ENCODE peak calls at places on chromosomes 2 and 18, in five cellular contexts. W, S, V, K and R are unnamed samples.

GRCh38 chr2:36318547-36318946 is 37.0 kb upstream of the CRIM1 start:
- DNase-seq in W (no peak), S (no peak), V (no peak), K (no peak), R (no peak)

GRCh38 chr2:67790622-67791021 is 272.2 kb downstream of the C1D start:
- DNase-seq in W (no peak), S (no peak), V (no peak), K (peak), R (no peak)

GRCh38 chr2:16487686-16488085 is 177.9 kb downstream of the CYRIA start:
- DNase-seq in W (peak), S (no peak), V (no peak), K (peak), R (peak)

GRCh38 chr2:236768393-236769140 is 198.9 kb downstream of the ACKR3 start:
- DNase-seq in W (no peak), S (no peak), V (no peak), K (no peak), R (no peak)

GRCh38 chr18:13218376-13219011 is at the start of gene LDLRAD4:
- DNase-seq in W (no peak), S (no peak), V (peak), K (no peak), R (no peak)

GRCh38 chr2:168350380-168350779 is 103.0 kb upstream of the STK39 start:
- DNase-seq in W (no peak), S (no peak), V (no peak), K (no peak), R (no peak)

GRCh38 chr18:34835466-34835865 is 125.4 kb downstream of the DTNA start:
- DNase-seq in W (no peak), S (no peak), V (no peak), K (no peak), R (no peak)

GRCh38 chr2:160909781-160910242 is 250.4 kb upstream of the TANK start:
- DNase-seq in W (no peak), S (no peak), V (no peak), K (no peak), R (no peak)

GRCh38 chr2:225600444-225600843 is 200.9 kb downstream of the NYAP2 start:
- DNase-seq in W (no peak), S (no peak), V (no peak), K (peak), R (no peak)

GRCh38 chr18:50427896-50428295 is 53.0 kb downstream of the SKA1 start:
- DNase-seq in W (no peak), S (no peak), V (no peak), K (no peak), R (no peak)

GRCh38 chr18:49835405-49835804 is 22.1 kb upstream of the ACAA2 start:
- DNase-seq in W (no peak), S (no peak), V (no peak), K (no peak), R (no peak)

GRCh38 chr2:88212251-88212790 is 42.2 kb downstream of the THNSL2 start:
- DNase-seq in W (peak), S (peak), V (no peak), K (peak), R (peak)

GRCh38 chr2:4549811-4550210 is 846.4 kb downstream of the DCDC2C start:
- DNase-seq in W (no peak), S (no peak), V (no peak), K (no peak), R (no peak)

GRCh38 chr2:159506764-159507406 is 109.5 kb downstream of the BAZ2B start:
- DNase-seq in W (no peak), S (no peak), V (no peak), K (peak), R (no peak)

GRCh38 chr2:70901235-70902066 is 34.2 kb upstream of the ATP6V1B1 start:
- DNase-seq in W (no peak), S (no peak), V (no peak), K (no peak), R (no peak)

GRCh38 chr2:65922794-65923193 is 490.4 kb upstream of the SPRED2 start:
- DNase-seq in W (peak), S (no peak), V (no peak), K (peak), R (no peak)

GRCh38 chr18:53715243-53715853 is 509.1 kb downstream of the MBD2 start:
- DNase-seq in W (no peak), S (no peak), V (no peak), K (no peak), R (no peak)

GRCh38 chr18:741931-742512 is 29.6 kb upstream of the ENOSF1 start:
- DNase-seq in W (peak), S (peak), V (no peak), K (peak), R (peak)

GRCh38 chr18:34506198-34506597 is 203.9 kb upstream of the DTNA start:
- DNase-seq in W (no peak), S (no peak), V (no peak), K (no peak), R (no peak)

GRCh38 chr2:212328129-212328528 is 210.5 kb downstream of the ERBB4 start:
- DNase-seq in W (no peak), S (no peak), V (no peak), K (peak), R (no peak)

GRCh38 chr18:34600118-34600517 is 110.0 kb upstream of the DTNA start:
- DNase-seq in W (no peak), S (no peak), V (no peak), K (peak), R (no peak)

GRCh38 chr18:57747809-57748680 is 55.1 kb downstream of the ATP8B1 start:
- DNase-seq in W (no peak), S (peak), V (no peak), K (no peak), R (no peak)

GRCh38 chr2:191938779-191939178 is 91.9 kb upstream of the CAVIN2 start:
- DNase-seq in W (no peak), S (no peak), V (no peak), K (no peak), R (no peak)

GRCh38 chr2:37191747-37192146 is 3.3 kb upstream of the SULT6B1 start:
- DNase-seq in W (no peak), S (no peak), V (no peak), K (no peak), R (no peak)

GRCh38 chr18:59631583-59632181 is 65.5 kb downstream of the CCBE1 start:
- DNase-seq in W (peak), S (peak), V (peak), K (peak), R (peak)

GRCh38 chr2:11333431-11334183 is 10.8 kb downstream of the ROCK2 start:
- DNase-seq in W (no peak), S (no peak), V (no peak), K (no peak), R (no peak)

GRCh38 chr2:134576478-134576877 is 142.3 kb downstream of the TMEM163 start:
- DNase-seq in W (no peak), S (peak), V (no peak), K (no peak), R (peak)

GRCh38 chr18:48563027-48563426 is 24.2 kb downstream of the CTIF start:
- DNase-seq in W (no peak), S (no peak), V (no peak), K (peak), R (no peak)

GRCh38 chr2:205593891-205594290 is 88.4 kb upstream of the NRP2 start:
- DNase-seq in W (no peak), S (no peak), V (no peak), K (no peak), R (no peak)

GRCh38 chr2:55948176-55948921 is 24.8 kb upstream of the EFEMP1 start:
- DNase-seq in W (no peak), S (no peak), V (no peak), K (no peak), R (no peak)

GRCh38 chr2:201831469-201831868 is 25.1 kb downstream of the CDK15 start:
- DNase-seq in W (no peak), S (no peak), V (no peak), K (peak), R (no peak)

GRCh38 chr2:231364061-231364460 is 31.4 kb upstream of the B3GNT7 start:
- DNase-seq in W (no peak), S (no peak), V (no peak), K (no peak), R (no peak)

GRCh38 chr2:10220516-10221391 is 82.0 kb upstream of the HPCAL1 start:
- DNase-seq in W (peak), S (no peak), V (no peak), K (peak), R (no peak)

GRCh38 chr2:148202237-148202636 is 181.3 kb downstream of the MBD5 start:
- DNase-seq in W (no peak), S (no peak), V (no peak), K (no peak), R (no peak)

GRCh38 chr2:183123959-183124221 is 353 bp upstream of the NUP35 start:
- DNase-seq in W (no peak), S (no peak), V (no peak), K (no peak), R (no peak)

GRCh38 chr2:10501980-10502802 is 54.1 kb upstream of the ODC1 start:
- DNase-seq in W (no peak), S (no peak), V (no peak), K (no peak), R (no peak)

GRCh38 chr18:46412831-46413371 is 244.1 kb downstream of the LOXHD1 start:
- DNase-seq in W (no peak), S (no peak), V (no peak), K (no peak), R (no peak)

GRCh38 chr2:190748966-190749365 is 100.1 kb downstream of the NAB1 start:
- DNase-seq in W (no peak), S (no peak), V (no peak), K (no peak), R (no peak)

GRCh38 chr2:96898636-96899035 is 28.8 kb upstream of the SEMA4C start:
- DNase-seq in W (no peak), S (no peak), V (no peak), K (no peak), R (no peak)

GRCh38 chr2:67186871-67187270 is 210.3 kb upstream of the ETAA1 start:
- DNase-seq in W (no peak), S (no peak), V (no peak), K (peak), R (no peak)